ENCODE peak calls at places on chromosomes 7 and 10, in five cellular contexts. X is IMR-90, F is HepG2, C is SK-N-SH, S is GM12878. V is an unnamed sample.
A peak's percentile ranks its signal among the peaks of the same experiment; 100 is the strongest.

GRCh38 chr10:31468536-31468859 is 149.5 kb downstream of the ZEB1 start:
- DNase-seq in F (no peak), S (no peak), C (no peak), X (no peak), V (no peak)

GRCh38 chr10:28559661-28560060 is 26.7 kb downstream of the WAC start:
- DNase-seq in S (no peak), C (no peak), X (no peak), F (no peak), V (no peak)

GRCh38 chr10:11724938-11725776 is 17.0 kb upstream of the ECHDC3 start:
- DNase-seq in C (peak; percentile 78), F (peak; percentile 80), S (peak; percentile 60), X (peak; percentile 79), V (peak; percentile 81)

GRCh38 chr10:71033396-71033980 is 145.1 kb upstream of the PCBD1 start:
- DNase-seq in X (no peak), C (no peak), F (no peak), S (no peak), V (no peak)

GRCh38 chr10:131202964-131203363 is 108.6 kb downstream of the TCERG1L start:
- DNase-seq in X (no peak), C (no peak), F (no peak), S (no peak), V (no peak)

GRCh38 chr10:73134727-73135126 is 24.5 kb downstream of the NUDT13 start:
- DNase-seq in S (no peak), F (no peak), C (no peak), X (no peak), V (no peak)

GRCh38 chr10:118817328-118818068 is 62.7 kb upstream of the CACUL1 start:
- DNase-seq in F (no peak), C (no peak), X (no peak), S (no peak), V (no peak)

GRCh38 chr7:8135417-8135816 is 126.5 kb downstream of the ICA1 start:
- DNase-seq in F (no peak), X (no peak), C (no peak), S (no peak), V (no peak)

GRCh38 chr7:135441791-135442190 is 68.1 kb downstream of the CNOT4 start:
- DNase-seq in S (no peak), F (no peak), C (no peak), X (peak; percentile 73), V (peak; percentile 28)

GRCh38 chr7:130274983-130275649 is 8.5 kb downstream of the CPA2 start:
- DNase-seq in S (no peak), F (no peak), X (no peak), C (no peak), V (no peak)

GRCh38 chr7:109387530-109387929 is 817.9 kb downstream of the DNAJB9 start:
- DNase-seq in S (no peak), C (peak; percentile 7), X (no peak), F (no peak), V (no peak)

GRCh38 chr7:140899883-140900282 is 24.8 kb downstream of the BRAF start:
- DNase-seq in C (peak; percentile 63), X (no peak), F (peak; percentile 5), S (no peak), V (no peak)

GRCh38 chr7:157676456-157677255 is 339.9 kb downstream of the DNAJB6 start:
- DNase-seq in X (no peak), C (no peak), S (no peak), F (no peak), V (no peak)

GRCh38 chr10:28505359-28505959 is 27.5 kb upstream of the WAC start:
- DNase-seq in S (no peak), X (no peak), F (no peak), C (peak; percentile 68), V (no peak)

GRCh38 chr10:76559889-76560215 is 1077.8 kb downstream of the KCNMA1 start:
- DNase-seq in S (no peak), F (no peak), X (peak; percentile 6), C (no peak), V (no peak)

GRCh38 chr7:100894860-100895700 is 608 bp downstream of the ACHE start:
- DNase-seq in F (no peak), X (no peak), S (no peak), C (peak; percentile 95), V (peak; percentile 68)

GRCh38 chr10:117621795-117622420 is 79.4 kb downstream of the EMX2 start:
- DNase-seq in X (no peak), F (no peak), C (no peak), S (no peak), V (no peak)

GRCh38 chr7:114422478-114423217 is 8.0 kb downstream of the FOXP2 start:
- DNase-seq in C (no peak), S (no peak), F (no peak), X (no peak), V (no peak)

GRCh38 chr7:69429817-69430501 is 168.3 kb upstream of the AUTS2 start:
- DNase-seq in X (no peak), S (no peak), C (no peak), F (no peak), V (no peak)

GRCh38 chr7:79064187-79064823 is 389.2 kb downstream of the MAGI2 start:
- DNase-seq in X (peak; percentile 4), S (no peak), C (no peak), F (peak; percentile 10), V (no peak)

GRCh38 chr10:98030093-98030821 is at the start of gene CRTAC1:
- DNase-seq in C (peak; percentile 99), S (no peak), X (no peak), F (no peak), V (no peak)

GRCh38 chr10:98664329-98665042 is 217.8 kb upstream of the HPS1 start:
- DNase-seq in X (peak; percentile 7), F (peak; percentile 34), C (peak; percentile 20), S (peak; percentile 3), V (peak; percentile 54)

GRCh38 chr7:39413866-39414668 is 152.1 kb upstream of the YAE1 start:
- DNase-seq in S (peak; percentile 20), C (peak; percentile 77), F (peak; percentile 15), X (peak; percentile 17), V (peak; percentile 36)

GRCh38 chr7:17038160-17038782 is 156.5 kb upstream of the AGR3 start:
- DNase-seq in S (no peak), X (no peak), F (peak; percentile 5), C (no peak), V (no peak)

GRCh38 chr7:151905322-151905721 is 28.4 kb upstream of the PRKAG2 start:
- DNase-seq in X (no peak), C (no peak), F (no peak), S (no peak), V (no peak)

GRCh38 chr10:60236869-60237524 is 152.7 kb downstream of the ANK3 start:
- DNase-seq in C (peak; percentile 16), F (no peak), X (no peak), S (peak; percentile 95), V (no peak)

GRCh38 chr7:81190997-81191747 is 272.3 kb upstream of the SEMA3C start:
- DNase-seq in C (no peak), X (peak; percentile 56), F (peak; percentile 12), S (no peak), V (no peak)

GRCh38 chr7:84790873-84791272 is 396.0 kb downstream of the SEMA3D start:
- DNase-seq in F (no peak), S (no peak), C (no peak), X (peak; percentile 62), V (no peak)

GRCh38 chr10:45550903-45551302 is 121.7 kb downstream of the ZFAND4 start:
- DNase-seq in F (no peak), C (no peak), X (peak; percentile 10), S (no peak), V (no peak)

GRCh38 chr10:92969151-92969550 is 91.4 kb upstream of the CYP26C1 start:
- DNase-seq in F (no peak), X (peak; percentile 75), C (no peak), S (no peak), V (no peak)
- TF ChIP-seq MXI1 in F (no peak), X (no peak), C (no peak), S (no peak), V (no peak)

DNA sequence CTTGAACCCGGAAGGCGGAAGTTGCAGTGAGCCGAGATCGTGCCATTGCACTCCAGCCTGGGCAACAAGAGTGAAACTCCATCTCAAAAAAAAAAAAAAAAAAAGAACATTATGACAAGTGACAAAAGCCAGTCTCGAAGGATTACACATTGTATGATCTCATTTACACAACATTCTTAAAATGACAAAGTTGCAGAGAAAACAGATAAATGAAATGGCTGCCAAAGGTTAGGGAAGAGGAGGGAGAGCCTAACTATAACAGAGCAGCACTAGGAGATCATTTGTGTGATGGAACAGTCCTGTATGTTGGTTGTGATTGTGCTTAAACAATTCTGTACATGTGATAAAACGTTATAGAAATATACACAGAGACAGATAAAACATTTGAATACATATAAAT is 16.2 kb upstream of the CPVL start:
- DNase-seq in F (no peak), X (no peak), C (no peak), S (no peak), V (no peak)
- TF ChIP-seq MXI1 in F (no peak), X (no peak), C (no peak), S (no peak), V (no peak)

GRCh38 chr10:127921075-127921750 is 14.3 kb downstream of the PTPRE start:
- DNase-seq in X (no peak), F (no peak), S (no peak), C (no peak), V (no peak)

GRCh38 chr10:127921751-127922140 is 14.8 kb downstream of the PTPRE start:
- DNase-seq in S (no peak), F (no peak), C (no peak), X (no peak), V (no peak)

GRCh38 chr10:127920319-127921074 is 13.6 kb downstream of the PTPRE start:
- DNase-seq in C (no peak), F (no peak), X (no peak), S (no peak), V (no peak)

GRCh38 chr10:127918570-127918969 is 11.7 kb downstream of the PTPRE start:
- DNase-seq in X (no peak), C (peak; percentile 5), S (no peak), F (no peak), V (no peak)

GRCh38 chr10:127919418-127920191 is 12.7 kb downstream of the PTPRE start:
- DNase-seq in S (no peak), C (peak; percentile 64), F (no peak), X (peak; percentile 37), V (no peak)
- TF ChIP-seq MXI1 in S (no peak), C (no peak), F (no peak), X (no peak), V (no peak)

DNA sequence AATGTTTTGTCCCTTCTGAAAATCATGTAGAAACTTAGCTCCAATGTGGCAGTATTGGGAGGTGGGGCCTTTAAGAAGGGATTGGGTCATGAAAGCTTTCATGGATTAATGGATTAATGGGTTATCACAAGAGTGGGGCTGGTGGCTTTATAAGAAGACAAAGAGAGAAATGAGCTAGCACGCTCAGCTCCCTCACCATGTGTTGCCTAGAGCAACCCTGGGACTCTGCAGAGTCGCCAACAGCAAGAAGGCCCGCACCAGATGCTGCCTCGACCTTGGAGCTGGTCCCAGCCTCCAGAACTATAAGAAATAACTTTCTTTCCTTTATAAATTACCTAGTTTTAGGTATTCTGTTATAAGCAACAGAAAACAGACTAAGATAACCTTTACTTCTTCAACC is 74.9 kb upstream of the HECW1 start:
- DNase-seq in X (no peak), C (no peak), F (no peak), S (no peak), V (no peak)
- TF ChIP-seq MXI1 in X (no peak), C (no peak), F (no peak), S (no peak), V (no peak)

GRCh38 chr7:26291699-26292538 is at the start of gene SNX10:
- DNase-seq in X (no peak), F (peak; percentile 59), C (peak; percentile 85), S (no peak), V (peak; percentile 80)
- TF ChIP-seq MXI1 in X (no peak), F (no peak), C (no peak), S (no peak), V (no peak)